ENCODE peak calls at places on chromosomes 5 and 9, in four cellular contexts. H is bronchial epithelial cell, J is SW 1271, Z is KBM-7. P is an unnamed sample.
A peak's percentile ranks its signal among the peaks of the same experiment; 100 is the strongest.

GRCh38 chr5:88159591-88159990 is 109.1 kb downstream of the TMEM161B start:
- DNase-seq in H (no peak), J (no peak), Z (no peak), P (no peak)

GRCh38 chr5:1726956-1727355 is 72.7 kb downstream of the MRPL36 start:
- DNase-seq in H (no peak), J (no peak), Z (no peak), P (no peak)

GRCh38 chr5:141135030-141135717 is at the start of gene PCDHB5:
- DNase-seq in H (peak; percentile 13), J (no peak), Z (peak; percentile 76), P (no peak)

GRCh38 chr9:79395691-79396558 is 175.8 kb upstream of the TLE4 start:
- DNase-seq in H (no peak), J (no peak), Z (no peak), P (no peak)

GRCh38 chr5:154191467-154192261 is 1.1 kb downstream of the GALNT10 start:
- DNase-seq in H (no peak), J (no peak), Z (no peak), P (no peak)

GRCh38 chr5:127602896-127603470 is 45.9 kb upstream of the CTXN3 start:
- DNase-seq in H (no peak), J (no peak), Z (no peak), P (no peak)

GRCh38 chr5:71922584-71923106 is 184.6 kb upstream of the MAP1B start:
- DNase-seq in H (peak; percentile 98), J (peak; percentile 92), Z (no peak), P (no peak)

GRCh38 chr9:14383296-14383695 is 69.4 kb upstream of the NFIB start:
- DNase-seq in H (peak; percentile 30), J (no peak), Z (no peak), P (no peak)

GRCh38 chr9:97710356-97711222 is 13.4 kb upstream of the XPA start:
- DNase-seq in H (peak; percentile 58), J (peak; percentile 31), Z (peak; percentile 73), P (no peak)

GRCh38 chr5:75571547-75571946 is 39.7 kb upstream of the ANKDD1B start:
- DNase-seq in H (no peak), J (no peak), Z (no peak), P (no peak)

GRCh38 chr9:21812415-21812814 is 10.0 kb downstream of the MTAP start:
- DNase-seq in H (peak; percentile 95), J (no peak), Z (no peak), P (no peak)

GRCh38 chr9:128555180-128555721 is 2.9 kb downstream of the SPTAN1 start:
- DNase-seq in H (peak; percentile 86), J (peak; percentile 28), Z (no peak), P (no peak)

GRCh38 chr5:112554089-112554977 is 135.3 kb upstream of the EPB41L4A start:
- DNase-seq in H (no peak), J (no peak), Z (no peak), P (no peak)

GRCh38 chr5:44002381-44002901 is 386.8 kb downstream of the FGF10 start:
- DNase-seq in H (peak; percentile 59), J (no peak), Z (no peak), P (no peak)

GRCh38 chr5:1510151-1510561 is 13.6 kb downstream of the LPCAT1 start:
- DNase-seq in H (no peak), J (no peak), Z (no peak), P (no peak)

GRCh38 chr9:6096821-6097220 is 81.4 kb upstream of the RANBP6 start:
- DNase-seq in H (peak; percentile 98), J (no peak), Z (no peak), P (no peak)

GRCh38 chr9:76680716-76681431 is 83.4 kb upstream of the PCA3 start:
- DNase-seq in H (no peak), J (no peak), Z (no peak), P (no peak)

GRCh38 chr5:151424892-151425523 is 22.4 kb upstream of the SLC36A1 start:
- DNase-seq in H (no peak), J (no peak), Z (no peak), P (no peak)

P was measured in esophagus squamous epithelium.